ENCODE peak calls at places on chromosomes 11 and 22, in eight cellular contexts. B is tibial artery; K is endothelial cell of umbilical vein; T is CD8-positive, alpha-beta memory T cell; O is HCT116; V is tibial nerve; N is CD4-positive, CD25-positive, alpha-beta regulatory T cell; Q is testis. R is an unnamed sample. For H3K27me3, the result is how much of the 10 kb centered on the place peaks cover.

GRCh38 chr11:77752518-77752917 is 68.0 kb downstream of the RSF1 start:
- DNase-seq in O (no peak), T (no peak), N (no peak), B (no peak), V (no peak), Q (peak), K (no peak), R (no peak)

GRCh38 chr11:30990625-30991348 is 378.8 kb downstream of the DCDC1 start:
- DNase-seq in K (no peak), Q (no peak), O (no peak), N (no peak), V (no peak), B (no peak), T (no peak), R (no peak)

GRCh38 chr11:122721201-122721963 is 65.9 kb downstream of the UBASH3B start:
- DNase-seq in N (no peak), K (no peak), B (no peak), T (no peak), Q (no peak), O (no peak), V (no peak), R (no peak)

GRCh38 chr11:12507391-12507790 is 130.0 kb downstream of the PARVA start:
- DNase-seq in K (no peak), V (no peak), N (no peak), O (no peak), Q (no peak), B (no peak), T (no peak), R (no peak)

GRCh38 chr22:27662359-27663030 is 139.1 kb downstream of the MN1 start:
- DNase-seq in O (no peak), T (no peak), Q (peak), B (peak), K (peak), N (no peak), V (no peak), R (no peak)

GRCh38 chr11:27161071-27161470 is 120.5 kb downstream of the BBOX1 start:
- DNase-seq in T (no peak), Q (no peak), O (no peak), K (no peak), V (no peak), N (no peak), B (no peak), R (no peak)

GRCh38 chr11:17102447-17102846 is 25.0 kb upstream of the RPS13 start:
- DNase-seq in B (no peak), K (no peak), Q (no peak), V (no peak), T (no peak), O (no peak), N (no peak), R (no peak)

GRCh38 chr22:33465554-33465953 is 407.4 kb upstream of the SYN3 start:
- DNase-seq in T (no peak), Q (no peak), O (no peak), K (no peak), N (no peak), V (no peak), B (no peak), R (no peak)

GRCh38 chr11:95451682-95452081 is 220.7 kb upstream of the SESN3 start:
- DNase-seq in K (peak), O (no peak), B (no peak), V (no peak), T (no peak), N (no peak), Q (no peak), R (no peak)

GRCh38 chr11:72787262-72788104 is 6.4 kb downstream of the STARD10 start:
- DNase-seq in Q (no peak), V (no peak), K (no peak), N (no peak), T (no peak), O (no peak), B (no peak), R (no peak)

GRCh38 chr22:28299760-28300159 is 379.9 kb downstream of the TTC28 start:
- DNase-seq in B (peak), O (no peak), N (no peak), Q (peak), K (no peak), T (no peak), V (no peak), R (no peak)

GRCh38 chr11:4704790-4705334 is 278 bp downstream of the MMP26 start:
- DNase-seq in B (no peak), K (no peak), Q (no peak), V (no peak), T (no peak), N (no peak), O (no peak), R (no peak)

GRCh38 chr11:73372371-73372993 is 3.7 kb upstream of the RELT start:
- DNase-seq in N (no peak), T (no peak), B (no peak), K (peak), Q (no peak), O (peak), V (no peak), R (no peak)

GRCh38 chr11:121383726-121384125 is 68.4 kb upstream of the SORL1 start:
- DNase-seq in V (no peak), B (no peak), K (no peak), T (no peak), O (no peak), Q (no peak), N (no peak), R (no peak)

GRCh38 chr11:70530629-70531185 is 132.4 kb downstream of the CTTN start:
- DNase-seq in V (no peak), N (no peak), Q (no peak), O (no peak), K (no peak), T (no peak), B (no peak), R (no peak)

GRCh38 chr11:61826930-61827572 is 1.0 kb upstream of the FADS2 start:
- DNase-seq in Q (no peak), B (peak), K (no peak), T (no peak), V (no peak), O (no peak), N (no peak), R (no peak)

GRCh38 chr11:27635567-27636037 is 64.7 kb downstream of the BDNF start:
- DNase-seq in Q (no peak), O (no peak), V (no peak), B (no peak), T (no peak), K (no peak), N (no peak), R (no peak)

GRCh38 chr22:36641902-36642640 is 61.5 kb downstream of the CACNG2 start:
- DNase-seq in B (no peak), Q (no peak), N (no peak), V (no peak), O (no peak), K (no peak), T (no peak), R (no peak)

GRCh38 chr11:7490054-7490453 is 4.7 kb downstream of the OLFML1 start:
- DNase-seq in N (no peak), V (no peak), O (no peak), T (no peak), B (no peak), K (no peak), Q (no peak), R (no peak)

GRCh38 chr11:12997168-12997567 is 11.9 kb upstream of the RASSF10 start:
- DNase-seq in V (no peak), N (no peak), O (no peak), T (no peak), K (no peak), B (no peak), Q (no peak), R (no peak)

GRCh38 chr11:75802913-75803820 is 11.8 kb upstream of the UVRAG start:
- DNase-seq in B (peak), K (peak), O (peak), Q (peak), T (peak), N (peak), V (peak), R (peak)

GRCh38 chr22:22871536-22872278 is 15.9 kb upstream of the IGLL5 start:
- DNase-seq in Q (no peak), O (no peak), V (no peak), B (no peak), T (no peak), N (no peak), K (no peak), R (peak)

GRCh38 chr22:22770280-22770871 is 117.2 kb upstream of the IGLL5 start:
- DNase-seq in K (peak), B (no peak), Q (peak), T (peak), N (no peak), V (no peak), O (no peak), R (no peak)

GRCh38 chr11:73759520-73760065 is 1.3 kb downstream of the RAB6A start:
- DNase-seq in K (peak), O (no peak), T (no peak), N (no peak), B (no peak), V (no peak), Q (no peak), R (no peak)

GRCh38 chr22:27801197-27801615 is 350 bp downstream of the MN1 start:
- DNase-seq in Q (peak), O (no peak), V (no peak), K (peak), N (no peak), T (no peak), B (no peak), R (no peak)

GRCh38 chr11:7353100-7353499 is 101.4 kb downstream of the SYT9 start:
- DNase-seq in O (peak), T (no peak), K (peak), N (no peak), V (no peak), Q (peak), B (no peak), R (no peak)

DNA sequence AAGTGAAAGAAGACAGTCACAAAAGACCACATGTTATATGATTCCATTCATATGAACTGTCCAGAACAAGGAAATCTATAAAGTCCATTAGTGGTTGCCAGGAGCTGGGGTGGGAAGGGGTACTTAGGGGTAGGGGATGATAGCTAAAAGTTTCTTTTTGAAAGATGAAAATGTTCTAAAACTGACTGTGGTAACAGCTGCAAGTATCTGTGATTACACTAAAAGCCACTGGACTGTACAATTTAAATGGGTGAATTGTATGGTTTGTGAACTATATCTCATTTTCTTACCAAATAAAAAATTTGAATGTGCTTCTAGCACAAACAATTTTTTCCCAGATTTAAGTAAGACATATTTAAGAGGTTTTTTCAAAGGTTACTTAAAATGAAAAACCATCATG is 22.1 kb downstream of the CHKA start:
- DNase-seq in K (no peak), V (no peak), Q (no peak), B (no peak), O (no peak), T (no peak), N (no peak), R (no peak)
- H3K27ac ChIP-seq in K (peak), V (peak), Q (no peak), B (no peak), O (no peak), T (peak), N (no peak), R (no peak)

DNA sequence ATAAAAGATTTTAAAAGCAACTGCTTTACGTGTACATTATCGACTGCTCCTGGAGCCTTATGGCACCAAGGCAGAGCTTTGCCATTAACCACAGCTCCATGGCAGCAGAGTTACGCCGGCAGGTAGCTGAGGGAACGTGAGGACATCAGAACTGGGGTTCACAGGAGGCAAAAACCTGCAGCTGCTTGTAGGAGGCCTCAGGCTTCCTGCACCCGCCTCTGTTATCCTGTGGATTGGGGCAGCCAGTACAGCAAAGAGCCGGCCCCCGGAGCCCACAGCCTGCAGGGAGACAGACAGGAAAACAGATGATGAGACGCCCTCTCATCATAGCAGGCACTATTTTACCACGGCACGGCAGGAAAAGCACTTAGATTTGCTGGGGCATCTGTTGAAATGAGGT is 870.2 kb downstream of the TBC1D22A start:
- DNase-seq in Q (no peak), K (no peak), T (no peak), V (no peak), O (no peak), N (no peak), B (no peak), R (no peak)
- H3K27me3 ChIP-seq in Q (under half), K (under half), T (under half), V (under half), O (under half), N (under half), B (under half), R (under half)

GRCh38 chr22:35329114-35329847 is 29.6 kb downstream of the TOM1 start:
- DNase-seq in N (no peak), K (no peak), Q (no peak), V (no peak), B (no peak), T (no peak), O (no peak), R (no peak)

GRCh38 chr22:35330258-35330861 is 30.7 kb downstream of the TOM1 start:
- DNase-seq in N (peak), T (no peak), O (no peak), K (peak), V (peak), Q (peak), B (peak), R (peak)

GRCh38 chr22:35328472-35328885 is 28.8 kb downstream of the TOM1 start:
- DNase-seq in Q (no peak), N (no peak), O (no peak), B (no peak), T (no peak), V (no peak), K (peak), R (no peak)

GRCh38 chr22:35326854-35327562 is 27.3 kb downstream of the TOM1 start:
- DNase-seq in T (no peak), O (no peak), Q (no peak), K (no peak), N (no peak), V (no peak), B (no peak), R (no peak)

DNA sequence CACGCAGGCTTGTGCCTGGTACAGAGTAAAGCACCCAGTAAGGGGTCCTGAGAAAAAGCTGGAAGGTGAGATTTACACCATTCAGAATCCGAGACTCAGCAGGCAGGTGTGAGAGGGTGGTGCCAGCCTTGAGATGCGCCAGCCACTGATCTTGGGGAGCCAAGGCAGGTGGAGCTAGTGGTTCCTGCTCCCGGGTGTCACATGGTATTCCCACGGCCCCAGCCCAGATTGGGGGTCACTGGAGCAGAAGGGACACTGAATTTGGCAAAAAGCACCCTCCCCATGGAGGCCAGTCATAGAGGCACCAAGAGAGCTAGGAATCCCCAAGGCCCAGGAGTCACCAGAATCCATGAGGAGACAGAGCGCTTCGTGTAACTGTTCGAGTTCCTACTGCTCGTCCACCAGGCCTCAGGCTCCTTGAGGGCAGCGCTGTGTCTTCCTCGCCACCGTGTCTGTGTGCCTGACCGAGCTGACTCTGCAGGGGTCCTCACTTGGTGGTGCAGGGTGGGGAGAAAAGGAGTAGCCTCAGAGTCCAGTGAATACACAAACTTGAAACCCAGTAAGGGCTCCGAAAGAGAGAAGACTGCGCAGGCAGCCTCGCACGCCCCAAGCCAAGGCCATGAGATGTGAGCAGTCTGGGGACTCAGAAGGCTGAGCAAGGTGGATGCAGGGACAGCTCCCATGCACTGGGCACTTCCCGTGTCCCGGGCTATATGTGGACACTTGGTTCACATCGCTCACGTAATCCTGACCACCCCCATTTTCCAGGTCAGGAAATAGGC is 28.2 kb downstream of the TOM1 start:
- DNase-seq in O (no peak), K (no peak), B (no peak), N (no peak), T (no peak), V (no peak), Q (no peak), R (no peak)
- H3K27ac ChIP-seq in O (no peak), K (no peak), B (no peak), N (no peak), T (no peak), V (no peak), Q (no peak), R (no peak)

DNA sequence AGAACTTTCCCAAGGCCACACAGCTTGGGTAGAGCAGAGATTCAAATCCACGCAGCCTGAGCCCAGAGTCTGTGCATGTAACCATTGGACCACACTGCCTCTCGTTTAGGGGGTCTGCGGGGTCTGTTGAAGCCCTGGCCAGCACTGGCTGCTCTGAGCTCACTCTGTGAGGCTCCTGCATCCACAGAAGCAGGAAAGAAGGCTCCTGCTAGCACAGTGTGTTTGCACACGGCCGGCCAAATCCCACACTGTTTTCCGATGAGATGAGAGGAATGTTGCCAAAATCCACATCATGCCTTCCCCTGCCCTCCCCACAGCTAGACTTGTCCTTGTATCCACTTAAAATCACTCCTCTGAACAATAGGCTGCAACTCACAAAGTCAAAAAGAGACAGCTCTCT is 10.6 kb upstream of the SLC22A12 start:
- DNase-seq in O (no peak), Q (no peak), V (no peak), K (no peak), T (no peak), B (no peak), N (no peak), R (no peak)
- H3K27me3 ChIP-seq in O (under half), Q (under half), V (under half), K (under half), T (under half), B (under half), N (under half), R (under half)

GRCh38 chr11:116972692-116973091 is 125.5 kb downstream of the SIK3 start:
- DNase-seq in V (no peak), N (no peak), O (no peak), T (no peak), Q (no peak), B (no peak), K (no peak), R (no peak)
- H3K27ac ChIP-seq in V (no peak), N (no peak), O (no peak), T (no peak), Q (no peak), B (no peak), K (no peak), R (no peak)

GRCh38 chr11:526192-526591 is 9.2 kb downstream of the HRAS start:
- DNase-seq in Q (no peak), T (no peak), V (no peak), N (no peak), B (no peak), O (no peak), K (no peak), R (no peak)

GRCh38 chr11:516400-516799 is 9.4 kb upstream of the RNH1 start:
- DNase-seq in O (no peak), K (no peak), N (no peak), B (no peak), Q (no peak), V (no peak), T (no peak), R (no peak)

GRCh38 chr11:518463-519202 is 11.6 kb upstream of the RNH1 start:
- DNase-seq in V (peak), T (peak), K (peak), N (peak), O (peak), B (peak), Q (peak), R (peak)

GRCh38 chr11:520428-521178 is 13.6 kb upstream of the RNH1 start:
- DNase-seq in T (no peak), K (no peak), O (no peak), B (no peak), N (no peak), Q (no peak), V (no peak), R (no peak)

DNA sequence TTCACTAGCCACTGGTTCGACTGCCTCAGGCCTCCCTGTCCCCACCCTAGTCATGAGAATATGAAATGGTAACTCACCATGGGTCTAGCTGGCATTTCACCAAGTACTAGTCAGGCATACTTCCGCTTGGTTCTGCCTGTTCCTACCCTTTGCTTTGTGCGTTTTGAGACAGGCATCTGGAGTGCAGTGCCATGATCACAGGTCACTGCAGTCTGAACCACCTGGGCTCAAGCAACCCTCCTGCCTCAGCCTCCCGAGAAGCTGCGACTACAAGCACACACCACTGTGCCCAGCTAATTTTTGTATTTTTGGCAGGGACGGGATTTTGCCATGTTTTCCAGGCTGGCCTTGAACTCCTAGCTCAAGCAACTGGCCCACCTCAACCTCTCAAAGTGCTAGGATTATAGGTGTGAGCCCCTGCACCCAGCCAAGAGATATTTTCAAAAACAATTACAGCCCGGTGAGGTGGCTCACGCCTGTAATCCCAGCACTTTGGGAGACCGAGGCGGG is 14.1 kb downstream of the HRAS start:
- DNase-seq in T (no peak), V (no peak), Q (no peak), K (no peak), N (no peak), O (no peak), B (no peak), R (no peak)
- H3K27me3 ChIP-seq in T (under half), V (under half), Q (under half), K (under half), N (under half), O (under half), B (under half), R (under half)

DNA sequence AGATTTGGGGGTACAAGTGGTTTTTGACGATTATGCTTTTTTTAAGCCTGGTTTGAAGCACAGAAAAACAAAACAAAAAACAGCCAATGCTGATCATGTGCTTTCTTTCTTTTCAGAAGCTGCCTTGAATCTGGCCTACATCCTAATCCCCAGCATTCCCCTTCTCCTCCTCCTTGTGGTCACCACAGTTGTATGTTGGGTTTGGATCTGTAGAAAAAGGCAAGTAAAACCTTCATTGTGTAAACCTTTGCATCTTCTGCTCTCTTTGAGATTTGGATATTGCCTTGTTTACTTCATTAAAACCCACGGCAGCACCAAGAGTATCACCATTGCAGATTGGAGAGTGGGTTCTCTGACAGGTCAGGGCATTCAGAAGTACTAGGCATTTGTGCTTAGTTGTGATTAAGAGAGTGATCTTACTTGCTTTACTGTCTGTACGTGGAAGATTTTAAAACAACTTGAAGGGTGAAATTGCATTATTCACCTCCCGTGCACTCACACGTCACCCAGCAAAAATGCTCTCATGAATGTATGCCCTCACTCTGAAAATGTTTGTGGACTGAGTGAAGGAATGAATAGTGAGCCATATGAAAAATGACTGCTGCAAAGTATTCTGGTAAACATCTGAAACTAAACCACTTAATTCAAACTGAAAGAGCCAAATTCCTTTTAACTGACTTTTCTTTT is 17.0 kb downstream of the LAYN start:
- DNase-seq in O (no peak), N (no peak), T (no peak), Q (no peak), B (no peak), K (no peak), V (no peak), R (no peak)
- H3K27ac ChIP-seq in O (no peak), N (no peak), T (no peak), Q (no peak), B (peak), K (no peak), V (peak), R (no peak)

R was measured in CD8-positive, alpha-beta T cell.